ENCODE peak calls at places on chromosomes 13 and 19, in ten cellular contexts. One of them, this sample, is unnamed.

GRCh38 chr13:40618581-40619478 is 47.6 kb downstream of the FOXO1 start:
- DNase-seq in GM12878: no peak
- DNase-seq in OCI-LY7: no peak
- DNase-seq in IMR-90: no peak
- DNase-seq in fibroblast of lung: no peak
- DNase-seq in H1: no peak
- DNase-seq in PC-3: no peak
- DNase-seq in neuronal stem cell: no peak
- DNase-seq in GM23338: no peak
- DNase-seq in mammary epithelial cell: no peak
- DNase-seq in this sample: no peak

GRCh38 chr19:1065606-1066109 is 1.3 kb upstream of the ARHGAP45 start:
- DNase-seq in GM12878: no peak
- DNase-seq in OCI-LY7: no peak
- DNase-seq in IMR-90: no peak
- DNase-seq in fibroblast of lung: no peak
- DNase-seq in H1: no peak
- DNase-seq in PC-3: peak; percentile 72
- DNase-seq in neuronal stem cell: no peak
- DNase-seq in GM23338: peak; percentile 53
- DNase-seq in mammary epithelial cell: peak; percentile 54
- DNase-seq in this sample: no peak

GRCh38 chr19:5246554-5247155 is 94.0 kb downstream of the PTPRS start:
- DNase-seq in GM12878: no peak
- DNase-seq in OCI-LY7: no peak
- DNase-seq in IMR-90: no peak
- DNase-seq in fibroblast of lung: no peak
- DNase-seq in H1: no peak
- DNase-seq in PC-3: no peak
- DNase-seq in neuronal stem cell: no peak
- DNase-seq in GM23338: no peak
- DNase-seq in mammary epithelial cell: no peak
- DNase-seq in this sample: no peak

GRCh38 chr13:102724923-102725322 is 30.1 kb upstream of the METTL21C start:
- DNase-seq in GM12878: no peak
- DNase-seq in OCI-LY7: peak; percentile 8
- DNase-seq in IMR-90: peak; percentile 24
- DNase-seq in fibroblast of lung: peak; percentile 65
- DNase-seq in H1: no peak
- DNase-seq in PC-3: peak; percentile 56
- DNase-seq in neuronal stem cell: no peak
- DNase-seq in GM23338: no peak
- DNase-seq in mammary epithelial cell: peak; percentile 93
- DNase-seq in this sample: no peak

GRCh38 chr19:21398851-21399250 is 1.9 kb downstream of the ZNF493 start:
- DNase-seq in GM12878: no peak
- DNase-seq in OCI-LY7: no peak
- DNase-seq in IMR-90: peak; percentile 1
- DNase-seq in fibroblast of lung: peak; percentile 0
- DNase-seq in H1: no peak
- DNase-seq in PC-3: no peak
- DNase-seq in neuronal stem cell: no peak
- DNase-seq in GM23338: no peak
- DNase-seq in mammary epithelial cell: peak; percentile 2
- DNase-seq in this sample: no peak

GRCh38 chr13:97648171-97648880 is 214.4 kb downstream of the RAP2A start:
- DNase-seq in GM12878: no peak
- DNase-seq in OCI-LY7: no peak
- DNase-seq in IMR-90: no peak
- DNase-seq in fibroblast of lung: peak; percentile 34
- DNase-seq in H1: no peak
- DNase-seq in PC-3: no peak
- DNase-seq in neuronal stem cell: no peak
- DNase-seq in GM23338: no peak
- DNase-seq in mammary epithelial cell: peak; percentile 83
- DNase-seq in this sample: no peak

GRCh38 chr13:27617801-27618411 is 2.4 kb downstream of the LNX2 start:
- DNase-seq in GM12878: no peak
- DNase-seq in OCI-LY7: no peak
- DNase-seq in IMR-90: no peak
- DNase-seq in fibroblast of lung: no peak
- DNase-seq in H1: no peak
- DNase-seq in PC-3: peak; percentile 54
- DNase-seq in neuronal stem cell: no peak
- DNase-seq in GM23338: no peak
- DNase-seq in mammary epithelial cell: peak; percentile 58
- DNase-seq in this sample: no peak

GRCh38 chr19:1503925-1504430 is 8.8 kb downstream of the ADAMTSL5 start:
- DNase-seq in GM12878: no peak
- DNase-seq in OCI-LY7: no peak
- DNase-seq in IMR-90: no peak
- DNase-seq in fibroblast of lung: no peak
- DNase-seq in H1: no peak
- DNase-seq in PC-3: no peak
- DNase-seq in neuronal stem cell: no peak
- DNase-seq in GM23338: no peak
- DNase-seq in mammary epithelial cell: no peak
- DNase-seq in this sample: no peak

GRCh38 chr19:35008891-35009341 is 8.8 kb downstream of the GRAMD1A start:
- DNase-seq in GM12878: no peak
- DNase-seq in OCI-LY7: no peak
- DNase-seq in IMR-90: no peak
- DNase-seq in fibroblast of lung: no peak
- DNase-seq in H1: no peak
- DNase-seq in PC-3: no peak
- DNase-seq in neuronal stem cell: no peak
- DNase-seq in GM23338: no peak
- DNase-seq in mammary epithelial cell: no peak
- DNase-seq in this sample: no peak

GRCh38 chr19:35004517-35005255 is 4.6 kb downstream of the GRAMD1A start:
- DNase-seq in GM12878: no peak
- DNase-seq in OCI-LY7: no peak
- DNase-seq in IMR-90: no peak
- DNase-seq in fibroblast of lung: no peak
- DNase-seq in H1: no peak
- DNase-seq in PC-3: no peak
- DNase-seq in neuronal stem cell: no peak
- DNase-seq in GM23338: no peak
- DNase-seq in mammary epithelial cell: no peak
- DNase-seq in this sample: no peak

GRCh38 chr19:35006342-35006998 is 6.3 kb downstream of the GRAMD1A start:
- DNase-seq in GM12878: no peak
- DNase-seq in OCI-LY7: no peak
- DNase-seq in IMR-90: peak; percentile 77
- DNase-seq in fibroblast of lung: peak; percentile 63
- DNase-seq in H1: no peak
- DNase-seq in PC-3: peak; percentile 93
- DNase-seq in neuronal stem cell: no peak
- DNase-seq in GM23338: no peak
- DNase-seq in mammary epithelial cell: no peak
- DNase-seq in this sample: no peak

GRCh38 chr19:35005256-35005977 is 5.3 kb downstream of the GRAMD1A start:
- DNase-seq in GM12878: no peak
- DNase-seq in OCI-LY7: no peak
- DNase-seq in IMR-90: no peak
- DNase-seq in fibroblast of lung: no peak
- DNase-seq in H1: no peak
- DNase-seq in PC-3: no peak
- DNase-seq in neuronal stem cell: no peak
- DNase-seq in GM23338: no peak
- DNase-seq in mammary epithelial cell: no peak
- DNase-seq in this sample: no peak

GRCh38 chr19:35006999-35007365 is 6.9 kb downstream of the GRAMD1A start:
- DNase-seq in GM12878: no peak
- DNase-seq in OCI-LY7: no peak
- DNase-seq in IMR-90: no peak
- DNase-seq in fibroblast of lung: no peak
- DNase-seq in H1: no peak
- DNase-seq in PC-3: no peak
- DNase-seq in neuronal stem cell: no peak
- DNase-seq in GM23338: no peak
- DNase-seq in mammary epithelial cell: no peak
- DNase-seq in this sample: no peak
- H3K4me1 ChIP-seq in GM12878: peaks cover 16% of the 10 kb centered on the region
- H3K4me1 ChIP-seq in OCI-LY7: peaks cover 19% of the 10 kb centered on the region
- H3K4me1 ChIP-seq in IMR-90: peaks cover 16% of the 10 kb centered on the region
- H3K4me1 ChIP-seq in fibroblast of lung: peaks cover 5% of the 10 kb centered on the region
- H3K4me1 ChIP-seq in H1: peaks cover 10% of the 10 kb centered on the region
- H3K4me1 ChIP-seq in PC-3: peaks cover 18% of the 10 kb centered on the region
- H3K4me1 ChIP-seq in neuronal stem cell: no peaks in the 10 kb centered on the region
- H3K4me1 ChIP-seq in GM23338: peaks cover 20% of the 10 kb centered on the region
- H3K4me1 ChIP-seq in mammary epithelial cell: no peaks in the 10 kb centered on the region
- H3K4me1 ChIP-seq in this sample: peaks cover 22% of the 10 kb centered on the region

GRCh38 chr19:30287973-30288372 is 84.2 kb upstream of the ZNF536 start:
- DNase-seq in GM12878: no peak
- DNase-seq in OCI-LY7: no peak
- DNase-seq in IMR-90: no peak
- DNase-seq in fibroblast of lung: no peak
- DNase-seq in H1: no peak
- DNase-seq in PC-3: no peak
- DNase-seq in neuronal stem cell: no peak
- DNase-seq in GM23338: no peak
- DNase-seq in mammary epithelial cell: no peak
- DNase-seq in this sample: no peak

GRCh38 chr19:30293051-30293785 is 79.0 kb upstream of the ZNF536 start:
- DNase-seq in GM12878: no peak
- DNase-seq in OCI-LY7: no peak
- DNase-seq in IMR-90: no peak
- DNase-seq in fibroblast of lung: no peak
- DNase-seq in H1: no peak
- DNase-seq in PC-3: no peak
- DNase-seq in neuronal stem cell: no peak
- DNase-seq in GM23338: no peak
- DNase-seq in mammary epithelial cell: no peak
- DNase-seq in this sample: no peak

GRCh38 chr19:30286378-30286777 is 85.8 kb upstream of the ZNF536 start:
- DNase-seq in GM12878: no peak
- DNase-seq in OCI-LY7: no peak
- DNase-seq in IMR-90: no peak
- DNase-seq in fibroblast of lung: no peak
- DNase-seq in H1: no peak
- DNase-seq in PC-3: no peak
- DNase-seq in neuronal stem cell: no peak
- DNase-seq in GM23338: no peak
- DNase-seq in mammary epithelial cell: no peak
- DNase-seq in this sample: no peak

GRCh38 chr19:30287259-30287658 is 84.9 kb upstream of the ZNF536 start:
- DNase-seq in GM12878: no peak
- DNase-seq in OCI-LY7: no peak
- DNase-seq in IMR-90: no peak
- DNase-seq in fibroblast of lung: no peak
- DNase-seq in H1: no peak
- DNase-seq in PC-3: no peak
- DNase-seq in neuronal stem cell: no peak
- DNase-seq in GM23338: no peak
- DNase-seq in mammary epithelial cell: no peak
- DNase-seq in this sample: no peak

DNA sequence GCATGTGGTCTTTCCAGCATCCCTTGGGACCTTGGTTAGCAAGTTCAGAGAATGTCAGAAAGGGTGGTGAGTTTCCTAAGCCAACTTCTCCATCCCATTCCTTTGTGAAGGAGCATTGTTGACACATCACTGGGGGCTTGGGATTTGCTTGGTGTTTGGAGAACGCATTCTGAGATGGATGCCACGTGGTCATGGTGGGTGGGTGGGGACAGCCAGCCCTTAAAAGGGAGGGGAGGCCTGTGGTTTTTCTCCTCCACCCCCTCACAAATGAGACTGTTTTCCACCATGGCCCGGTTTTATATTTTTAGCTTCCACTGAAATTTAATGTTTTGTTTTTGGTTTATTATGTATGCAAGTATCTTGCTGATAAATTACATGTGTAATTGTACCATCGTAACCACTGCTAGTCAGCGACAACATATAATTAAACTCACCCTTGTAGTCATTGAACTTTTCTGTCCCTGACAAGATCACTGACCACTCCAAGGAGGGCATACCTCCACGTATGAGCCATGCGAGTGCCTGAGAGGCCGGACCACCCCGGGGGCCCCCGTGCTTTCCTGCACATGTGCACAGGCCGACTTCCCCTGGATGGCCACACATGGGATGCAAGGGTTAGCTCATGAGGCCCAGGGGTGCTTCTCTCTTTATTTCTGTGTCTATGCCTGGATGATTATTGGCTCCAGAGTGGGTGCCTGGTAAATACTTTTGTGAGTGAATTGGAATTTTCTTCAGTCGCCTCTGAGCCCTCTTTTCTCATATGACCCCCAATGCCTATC is 83.0 kb upstream of the ZNF536 start:
- DNase-seq in GM12878: no peak
- DNase-seq in OCI-LY7: no peak
- DNase-seq in IMR-90: no peak
- DNase-seq in fibroblast of lung: no peak
- DNase-seq in H1: no peak
- DNase-seq in PC-3: no peak
- DNase-seq in neuronal stem cell: no peak
- DNase-seq in GM23338: no peak
- DNase-seq in mammary epithelial cell: no peak
- DNase-seq in this sample: no peak
- H3K27ac ChIP-seq in GM12878: no peak overlapping the region
- H3K27ac ChIP-seq in OCI-LY7: no peak overlapping the region
- H3K27ac ChIP-seq in IMR-90: no peak overlapping the region
- H3K27ac ChIP-seq in fibroblast of lung: no peak overlapping the region
- H3K27ac ChIP-seq in H1: no peak overlapping the region
- H3K27ac ChIP-seq in PC-3: no peak overlapping the region
- H3K27ac ChIP-seq in neuronal stem cell: no peak overlapping the region
- H3K27ac ChIP-seq in GM23338: no peak overlapping the region
- H3K27ac ChIP-seq in mammary epithelial cell: no peak overlapping the region
- H3K27ac ChIP-seq in this sample: no peak overlapping the region

GRCh38 chr19:18091217-18091608 is 4.5 kb upstream of the IL12RB1 start:
- DNase-seq in GM12878: peak; percentile 66
- DNase-seq in OCI-LY7: peak; percentile 83
- DNase-seq in IMR-90: no peak
- DNase-seq in fibroblast of lung: no peak
- DNase-seq in H1: no peak
- DNase-seq in PC-3: no peak
- DNase-seq in neuronal stem cell: no peak
- DNase-seq in GM23338: no peak
- DNase-seq in mammary epithelial cell: no peak
- DNase-seq in this sample: peak; percentile 55
- H2AFZ ChIP-seq in GM12878: peak overlapping the region; percentile 88
- H2AFZ ChIP-seq in OCI-LY7: peak overlapping the region; percentile 67
- H2AFZ ChIP-seq in IMR-90: peak overlapping the region; percentile 72
- H2AFZ ChIP-seq in fibroblast of lung: no peak overlapping the region
- H2AFZ ChIP-seq in H1: peak overlapping the region; percentile 40
- H2AFZ ChIP-seq in PC-3: no peak overlapping the region
- H2AFZ ChIP-seq in neuronal stem cell: peak overlapping the region; percentile 51
- H2AFZ ChIP-seq in GM23338: no peak overlapping the region
- H2AFZ ChIP-seq in mammary epithelial cell: no peak overlapping the region
- H2AFZ ChIP-seq in this sample: no peak overlapping the region

DNA sequence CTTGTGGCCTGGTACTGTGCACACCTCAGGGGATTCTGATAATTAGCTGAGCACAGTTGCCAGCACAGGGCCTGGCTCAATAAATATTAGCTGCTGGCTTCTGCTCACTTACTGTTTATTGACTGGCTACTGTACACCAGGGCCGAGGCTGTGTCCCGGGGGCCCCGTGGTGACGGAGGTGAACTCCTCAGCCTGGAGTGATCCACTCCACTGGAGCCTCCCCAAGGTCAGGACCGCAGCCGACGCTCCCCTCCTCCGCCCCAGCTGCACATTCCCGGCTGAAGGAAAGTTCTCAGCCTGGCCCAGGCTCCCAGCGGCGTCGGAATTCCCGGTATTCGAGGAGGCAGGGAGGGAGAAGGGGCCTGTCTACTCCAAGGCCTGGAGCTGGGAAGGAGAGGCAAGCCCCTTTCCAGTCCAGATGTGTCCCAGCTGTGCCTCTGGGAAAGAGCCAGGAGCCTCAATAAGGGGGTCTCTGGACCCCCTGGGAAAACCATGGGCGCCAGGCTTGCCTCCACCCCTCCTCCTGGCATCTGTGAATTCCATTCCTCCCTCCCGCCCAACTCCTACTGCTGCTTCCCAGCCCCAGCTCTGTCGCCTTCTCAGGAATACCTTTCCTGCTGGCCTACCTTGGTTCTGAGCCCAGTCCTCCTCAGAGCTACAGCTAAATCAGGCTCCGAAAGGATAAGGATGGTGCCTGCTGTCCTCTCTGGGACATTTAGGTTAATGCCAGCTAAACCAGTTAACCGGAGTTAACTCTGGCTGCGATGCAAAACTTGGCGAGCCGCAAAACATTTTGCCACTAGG is 7.2 kb downstream of the RPS16 start:
- DNase-seq in GM12878: no peak
- DNase-seq in OCI-LY7: no peak
- DNase-seq in IMR-90: peak; percentile 96
- DNase-seq in fibroblast of lung: peak; percentile 95
- DNase-seq in H1: no peak
- DNase-seq in PC-3: no peak
- DNase-seq in neuronal stem cell: peak; percentile 72
- DNase-seq in GM23338: peak; percentile 98
- DNase-seq in mammary epithelial cell: no peak
- DNase-seq in this sample: no peak
- H3K4me1 ChIP-seq in GM12878: peaks cover 26% of the 10 kb centered on the region
- H3K4me1 ChIP-seq in OCI-LY7: peaks cover 5% of the 10 kb centered on the region
- H3K4me1 ChIP-seq in IMR-90: peaks cover 19% of the 10 kb centered on the region
- H3K4me1 ChIP-seq in fibroblast of lung: peaks cover 12% of the 10 kb centered on the region
- H3K4me1 ChIP-seq in H1: peaks cover 5% of the 10 kb centered on the region
- H3K4me1 ChIP-seq in PC-3: peaks cover 14% of the 10 kb centered on the region
- H3K4me1 ChIP-seq in neuronal stem cell: peaks cover 19% of the 10 kb centered on the region
- H3K4me1 ChIP-seq in GM23338: peaks cover 26% of the 10 kb centered on the region
- H3K4me1 ChIP-seq in mammary epithelial cell: no peaks in the 10 kb centered on the region
- H3K4me1 ChIP-seq in this sample: peaks cover 4% of the 10 kb centered on the region